ENCODE peak calls at places on chromosomes 3 and 15, in four cellular contexts. One of them, this sample, is unnamed. For H3K9me3 and H3K4me1, the result is how much of the 10 kb centered on the place peaks cover.

GRCh38 chr3:167750273-167750971 is 14.9 kb downstream of the SERPINI1 start:
- DNase-seq in hepatocyte: no peak
- DNase-seq in uterus: no peak
- DNase-seq in heart left ventricle: no peak
- DNase-seq in this sample: no peak

GRCh38 chr15:23759964-23760363 is 72.9 kb upstream of the NDN start:
- DNase-seq in hepatocyte: peak
- DNase-seq in uterus: no peak
- DNase-seq in heart left ventricle: no peak
- DNase-seq in this sample: no peak

GRCh38 chr3:51683566-51683965 is 12.5 kb downstream of the TEX264 start:
- DNase-seq in hepatocyte: no peak
- DNase-seq in uterus: no peak
- DNase-seq in heart left ventricle: no peak
- DNase-seq in this sample: no peak

GRCh38 chr15:57505056-57505713 is 86.5 kb upstream of the MYZAP start:
- DNase-seq in hepatocyte: no peak
- DNase-seq in uterus: no peak
- DNase-seq in heart left ventricle: no peak
- DNase-seq in this sample: no peak

GRCh38 chr15:40047413-40048154 is 8.6 kb upstream of the SRP14 start:
- DNase-seq in hepatocyte: peak
- DNase-seq in uterus: peak
- DNase-seq in heart left ventricle: peak
- DNase-seq in this sample: peak

GRCh38 chr15:60580650-60581415 is 101.9 kb upstream of the ICE2 start:
- DNase-seq in hepatocyte: no peak
- DNase-seq in uterus: no peak
- DNase-seq in heart left ventricle: no peak
- DNase-seq in this sample: no peak

GRCh38 chr3:73513260-73513659 is 111.5 kb downstream of the PDZRN3 start:
- DNase-seq in hepatocyte: peak
- DNase-seq in uterus: no peak
- DNase-seq in heart left ventricle: no peak
- DNase-seq in this sample: no peak

GRCh38 chr3:43512749-43513404 is 108.9 kb downstream of the ANO10 start:
- DNase-seq in hepatocyte: no peak
- DNase-seq in uterus: no peak
- DNase-seq in heart left ventricle: no peak
- DNase-seq in this sample: no peak

GRCh38 chr15:101494251-101494796 is 4.8 kb upstream of the PCSK6 start:
- DNase-seq in hepatocyte: peak
- DNase-seq in uterus: no peak
- DNase-seq in heart left ventricle: no peak
- DNase-seq in this sample: no peak

GRCh38 chr3:12768579-12769527 is 9.8 kb upstream of the TMEM40 start:
- DNase-seq in hepatocyte: no peak
- DNase-seq in uterus: no peak
- DNase-seq in heart left ventricle: no peak
- DNase-seq in this sample: peak

GRCh38 chr3:56254261-56254660 is 214.0 kb downstream of the ERC2 start:
- DNase-seq in hepatocyte: peak
- DNase-seq in uterus: no peak
- DNase-seq in heart left ventricle: no peak
- DNase-seq in this sample: no peak

GRCh38 chr3:52444860-52445793 is at the start of gene SEMA3G:
- DNase-seq in hepatocyte: peak
- DNase-seq in uterus: no peak
- DNase-seq in heart left ventricle: peak
- DNase-seq in this sample: peak

GRCh38 chr3:100634493-100635272 is 25.3 kb downstream of the ADGRG7 start:
- DNase-seq in hepatocyte: peak
- DNase-seq in uterus: no peak
- DNase-seq in heart left ventricle: no peak
- DNase-seq in this sample: no peak

GRCh38 chr15:79209116-79209515 is 73.4 kb upstream of the ANKRD34C start:
- DNase-seq in hepatocyte: no peak
- DNase-seq in uterus: no peak
- DNase-seq in heart left ventricle: no peak
- DNase-seq in this sample: no peak

GRCh38 chr3:152729906-152730305 is 105.0 kb upstream of the P2RY1 start:
- DNase-seq in hepatocyte: no peak
- DNase-seq in uterus: no peak
- DNase-seq in heart left ventricle: no peak
- DNase-seq in this sample: no peak

GRCh38 chr15:73321496-73322344 is 47.0 kb downstream of the HCN4 start:
- DNase-seq in hepatocyte: no peak
- DNase-seq in uterus: no peak
- DNase-seq in heart left ventricle: no peak
- DNase-seq in this sample: peak

GRCh38 chr15:91982401-91982800 is 128.9 kb downstream of the SLCO3A1 start:
- DNase-seq in hepatocyte: no peak
- DNase-seq in uterus: no peak
- DNase-seq in heart left ventricle: no peak
- DNase-seq in this sample: no peak
- TF ChIP-seq CTCF in hepatocyte: no peak
- TF ChIP-seq CTCF in uterus: no peak
- TF ChIP-seq CTCF in heart left ventricle: no peak
- TF ChIP-seq CTCF in this sample: no peak

GRCh38 chr3:45676248-45677044 is 12.8 kb upstream of the SACM1L start:
- DNase-seq in hepatocyte: no peak
- DNase-seq in uterus: peak
- DNase-seq in heart left ventricle: no peak
- DNase-seq in this sample: no peak
- H3K9me3 ChIP-seq in hepatocyte: under half
- H3K9me3 ChIP-seq in uterus: under half
- H3K9me3 ChIP-seq in heart left ventricle: under half
- H3K9me3 ChIP-seq in this sample: under half

GRCh38 chr3:139538733-139539132 is 809 bp downstream of the RBP1 start:
- DNase-seq in hepatocyte: peak
- DNase-seq in uterus: peak
- DNase-seq in heart left ventricle: peak
- DNase-seq in this sample: no peak
- H3K4me1 ChIP-seq in hepatocyte: half or more
- H3K4me1 ChIP-seq in uterus: under half
- H3K4me1 ChIP-seq in heart left ventricle: half or more
- H3K4me1 ChIP-seq in this sample: under half

GRCh38 chr3:40237892-40238571 is 71.5 kb upstream of the EIF1B start:
- DNase-seq in hepatocyte: peak
- DNase-seq in uterus: no peak
- DNase-seq in heart left ventricle: peak
- DNase-seq in this sample: no peak
- TF ChIP-seq CTCF in hepatocyte: peak
- TF ChIP-seq CTCF in uterus: no peak
- TF ChIP-seq CTCF in heart left ventricle: peak
- TF ChIP-seq CTCF in this sample: no peak

GRCh38 chr3:4011136-4011535 is 211.9 kb downstream of the LRRN1 start:
- DNase-seq in hepatocyte: no peak
- DNase-seq in uterus: no peak
- DNase-seq in heart left ventricle: no peak
- DNase-seq in this sample: no peak
- H3K9me3 ChIP-seq in hepatocyte: under half
- H3K9me3 ChIP-seq in uterus: under half
- H3K9me3 ChIP-seq in heart left ventricle: under half
- H3K9me3 ChIP-seq in this sample: under half

DNA sequence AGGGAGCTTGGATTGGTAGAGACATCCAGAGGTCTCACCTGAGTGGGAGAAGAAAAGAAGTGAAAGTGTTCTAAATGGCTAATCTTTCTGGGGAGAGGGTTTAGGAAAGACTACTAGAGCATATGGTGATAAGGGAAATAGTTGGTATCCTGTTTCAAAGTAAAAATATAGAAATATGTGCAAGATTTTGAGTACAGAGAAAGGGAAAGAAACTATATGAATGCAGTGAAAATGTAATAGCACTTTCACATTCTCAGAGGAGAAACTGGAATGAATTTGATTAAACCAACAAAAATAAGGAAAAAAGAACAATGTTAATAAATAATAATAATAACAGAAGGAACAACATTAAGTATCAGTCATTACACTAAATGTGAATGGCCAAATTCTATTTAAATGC is 119.4 kb downstream of the DNAJB8 start:
- DNase-seq in hepatocyte: no peak
- DNase-seq in uterus: no peak
- DNase-seq in heart left ventricle: no peak
- DNase-seq in this sample: no peak
- H3K4me1 ChIP-seq in hepatocyte: under half
- H3K4me1 ChIP-seq in uterus: under half
- H3K4me1 ChIP-seq in heart left ventricle: under half
- H3K4me1 ChIP-seq in this sample: under half

DNA sequence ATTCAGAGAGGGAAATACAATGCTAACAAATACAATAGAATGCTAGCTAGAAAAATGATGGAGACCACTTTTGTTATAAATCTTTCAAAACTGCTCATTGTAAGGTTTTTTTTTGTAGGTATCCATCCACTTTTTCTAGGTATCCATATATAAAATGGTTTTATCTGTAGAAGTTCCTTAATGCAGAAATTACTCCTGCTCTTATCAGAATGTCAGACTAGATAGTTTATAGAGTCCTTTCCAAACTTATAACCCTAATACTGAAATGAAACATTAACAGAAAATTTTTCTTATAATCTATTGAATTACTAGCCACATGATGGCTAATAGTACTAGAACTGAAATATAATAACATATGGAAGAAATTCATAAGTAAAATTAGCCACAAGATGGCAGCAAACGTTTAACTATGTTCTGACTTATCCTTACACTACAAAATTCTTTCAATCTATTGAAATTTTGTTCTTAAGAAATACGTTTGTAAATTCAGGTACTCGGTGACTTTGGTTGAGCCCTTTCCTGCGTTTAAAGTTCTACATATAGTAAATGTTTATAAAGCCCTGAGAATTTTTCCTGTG is 58.5 kb downstream of the ECT2 start:
- DNase-seq in hepatocyte: peak
- DNase-seq in uterus: no peak
- DNase-seq in heart left ventricle: no peak
- DNase-seq in this sample: no peak
- TF ChIP-seq CTCF in hepatocyte: peak
- TF ChIP-seq CTCF in uterus: peak
- TF ChIP-seq CTCF in heart left ventricle: peak
- TF ChIP-seq CTCF in this sample: peak

GRCh38 chr3:64653101-64653500 is 34.7 kb downstream of the ADAMTS9 start:
- DNase-seq in hepatocyte: no peak
- DNase-seq in uterus: no peak
- DNase-seq in heart left ventricle: no peak
- DNase-seq in this sample: no peak
- H3K9me3 ChIP-seq in hepatocyte: under half
- H3K9me3 ChIP-seq in uterus: under half
- H3K9me3 ChIP-seq in heart left ventricle: under half
- H3K9me3 ChIP-seq in this sample: under half

GRCh38 chr15:38471974-38472373 is 18.0 kb downstream of the FAM98B start:
- DNase-seq in hepatocyte: no peak
- DNase-seq in uterus: no peak
- DNase-seq in heart left ventricle: no peak
- DNase-seq in this sample: no peak
- H3K4me1 ChIP-seq in hepatocyte: under half
- H3K4me1 ChIP-seq in uterus: under half
- H3K4me1 ChIP-seq in heart left ventricle: under half
- H3K4me1 ChIP-seq in this sample: under half